ENCODE peak calls at places on chromosome 1, in seven cellular contexts. One of them, this sample, is unnamed.

GRCh38 chr1:39646232-39647081 is 7.0 kb upstream of the HEYL start:
- DNase-seq in left ventricle myocardium inferior: peak; percentile 94
- DNase-seq in SK-MEL-5: peak; percentile 43
- DNase-seq in choroid plexus epithelial cell: peak; percentile 81
- DNase-seq in NCI-H69: peak; percentile 22
- DNase-seq in GM12865: peak; percentile 24
- DNase-seq in stimulated activated CD4-positive, alpha-beta T cell treated with anti-CD3 and anti-CD28 coated beads, Interleukin-12 subunit alpha, Interleukin-12 subunit beta, amount 100 ng/mL, for 4 hours: no peak
- DNase-seq in this sample: no peak

GRCh38 chr1:9314101-9314500 is 21.4 kb downstream of the SPSB1 start:
- DNase-seq in left ventricle myocardium inferior: no peak
- DNase-seq in stimulated activated CD4-positive, alpha-beta T cell treated with anti-CD3 and anti-CD28 coated beads, Interleukin-12 subunit alpha, Interleukin-12 subunit beta, amount 100 ng/mL, for 4 hours: no peak
- DNase-seq in NCI-H69: no peak
- DNase-seq in choroid plexus epithelial cell: no peak
- DNase-seq in SK-MEL-5: no peak
- DNase-seq in GM12865: no peak
- DNase-seq in this sample: no peak

GRCh38 chr1:6245086-6245868 is 1.3 kb downstream of the HES3 start:
- DNase-seq in SK-MEL-5: peak; percentile 70
- DNase-seq in NCI-H69: peak; percentile 87
- DNase-seq in left ventricle myocardium inferior: peak; percentile 78
- DNase-seq in choroid plexus epithelial cell: peak; percentile 83
- DNase-seq in stimulated activated CD4-positive, alpha-beta T cell treated with anti-CD3 and anti-CD28 coated beads, Interleukin-12 subunit alpha, Interleukin-12 subunit beta, amount 100 ng/mL, for 4 hours: peak; percentile 82
- DNase-seq in GM12865: peak; percentile 87
- DNase-seq in this sample: peak; percentile 93

GRCh38 chr1:224643653-224644052 is 27.5 kb downstream of the CNIH3 start:
- DNase-seq in NCI-H69: no peak
- DNase-seq in choroid plexus epithelial cell: no peak
- DNase-seq in stimulated activated CD4-positive, alpha-beta T cell treated with anti-CD3 and anti-CD28 coated beads, Interleukin-12 subunit alpha, Interleukin-12 subunit beta, amount 100 ng/mL, for 4 hours: no peak
- DNase-seq in SK-MEL-5: no peak
- DNase-seq in GM12865: no peak
- DNase-seq in left ventricle myocardium inferior: no peak
- DNase-seq in this sample: no peak

GRCh38 chr1:225597926-225598575 is 54.9 kb downstream of the ENAH start:
- DNase-seq in stimulated activated CD4-positive, alpha-beta T cell treated with anti-CD3 and anti-CD28 coated beads, Interleukin-12 subunit alpha, Interleukin-12 subunit beta, amount 100 ng/mL, for 4 hours: no peak
- DNase-seq in NCI-H69: no peak
- DNase-seq in choroid plexus epithelial cell: peak; percentile 67
- DNase-seq in GM12865: no peak
- DNase-seq in left ventricle myocardium inferior: no peak
- DNase-seq in SK-MEL-5: no peak
- DNase-seq in this sample: no peak

GRCh38 chr1:226702957-226703831 is 35.9 kb downstream of the ITPKB start:
- DNase-seq in left ventricle myocardium inferior: peak; percentile 84
- DNase-seq in stimulated activated CD4-positive, alpha-beta T cell treated with anti-CD3 and anti-CD28 coated beads, Interleukin-12 subunit alpha, Interleukin-12 subunit beta, amount 100 ng/mL, for 4 hours: peak; percentile 81
- DNase-seq in choroid plexus epithelial cell: peak; percentile 82
- DNase-seq in NCI-H69: peak; percentile 93
- DNase-seq in SK-MEL-5: peak; percentile 51
- DNase-seq in GM12865: peak; percentile 84
- DNase-seq in this sample: peak; percentile 88

GRCh38 chr1:235919797-235920475 is 53.2 kb upstream of the LYST start:
- DNase-seq in NCI-H69: peak; percentile 99
- DNase-seq in left ventricle myocardium inferior: no peak
- DNase-seq in choroid plexus epithelial cell: peak; percentile 71
- DNase-seq in stimulated activated CD4-positive, alpha-beta T cell treated with anti-CD3 and anti-CD28 coated beads, Interleukin-12 subunit alpha, Interleukin-12 subunit beta, amount 100 ng/mL, for 4 hours: no peak
- DNase-seq in GM12865: no peak
- DNase-seq in SK-MEL-5: peak; percentile 38
- DNase-seq in this sample: no peak

GRCh38 chr1:150535511-150536281 is 13.5 kb upstream of the ADAMTSL4 start:
- DNase-seq in left ventricle myocardium inferior: no peak
- DNase-seq in choroid plexus epithelial cell: no peak
- DNase-seq in NCI-H69: no peak
- DNase-seq in GM12865: no peak
- DNase-seq in stimulated activated CD4-positive, alpha-beta T cell treated with anti-CD3 and anti-CD28 coated beads, Interleukin-12 subunit alpha, Interleukin-12 subunit beta, amount 100 ng/mL, for 4 hours: no peak
- DNase-seq in SK-MEL-5: no peak
- DNase-seq in this sample: no peak

GRCh38 chr1:155014709-155015508 is 12.3 kb downstream of the ZBTB7B start:
- DNase-seq in stimulated activated CD4-positive, alpha-beta T cell treated with anti-CD3 and anti-CD28 coated beads, Interleukin-12 subunit alpha, Interleukin-12 subunit beta, amount 100 ng/mL, for 4 hours: no peak
- DNase-seq in GM12865: no peak
- DNase-seq in SK-MEL-5: no peak
- DNase-seq in NCI-H69: no peak
- DNase-seq in left ventricle myocardium inferior: no peak
- DNase-seq in choroid plexus epithelial cell: no peak
- DNase-seq in this sample: no peak

GRCh38 chr1:183585038-183585437 is 5.2 kb downstream of the NCF2 start:
- DNase-seq in GM12865: peak; percentile 53
- DNase-seq in choroid plexus epithelial cell: no peak
- DNase-seq in stimulated activated CD4-positive, alpha-beta T cell treated with anti-CD3 and anti-CD28 coated beads, Interleukin-12 subunit alpha, Interleukin-12 subunit beta, amount 100 ng/mL, for 4 hours: no peak
- DNase-seq in left ventricle myocardium inferior: no peak
- DNase-seq in NCI-H69: no peak
- DNase-seq in SK-MEL-5: no peak
- DNase-seq in this sample: no peak

GRCh38 chr1:2976180-2976562 is 45.1 kb upstream of the ACTRT2 start:
- DNase-seq in stimulated activated CD4-positive, alpha-beta T cell treated with anti-CD3 and anti-CD28 coated beads, Interleukin-12 subunit alpha, Interleukin-12 subunit beta, amount 100 ng/mL, for 4 hours: no peak
- DNase-seq in SK-MEL-5: no peak
- DNase-seq in left ventricle myocardium inferior: no peak
- DNase-seq in choroid plexus epithelial cell: no peak
- DNase-seq in GM12865: no peak
- DNase-seq in NCI-H69: no peak
- DNase-seq in this sample: no peak

GRCh38 chr1:35111106-35111505 is 31.9 kb downstream of the ZMYM1 start:
- DNase-seq in NCI-H69: no peak
- DNase-seq in stimulated activated CD4-positive, alpha-beta T cell treated with anti-CD3 and anti-CD28 coated beads, Interleukin-12 subunit alpha, Interleukin-12 subunit beta, amount 100 ng/mL, for 4 hours: no peak
- DNase-seq in GM12865: no peak
- DNase-seq in choroid plexus epithelial cell: peak; percentile 85
- DNase-seq in left ventricle myocardium inferior: no peak
- DNase-seq in SK-MEL-5: no peak
- DNase-seq in this sample: no peak

GRCh38 chr1:78676347-78676982 is 26.8 kb downstream of the IFI44 start:
- DNase-seq in SK-MEL-5: peak; percentile 64
- DNase-seq in NCI-H69: peak; percentile 36
- DNase-seq in stimulated activated CD4-positive, alpha-beta T cell treated with anti-CD3 and anti-CD28 coated beads, Interleukin-12 subunit alpha, Interleukin-12 subunit beta, amount 100 ng/mL, for 4 hours: peak; percentile 37
- DNase-seq in left ventricle myocardium inferior: no peak
- DNase-seq in choroid plexus epithelial cell: peak; percentile 89
- DNase-seq in GM12865: peak; percentile 84
- DNase-seq in this sample: no peak

GRCh38 chr1:117403597-117403996 is 36.3 kb downstream of the MAN1A2 start:
- DNase-seq in left ventricle myocardium inferior: no peak
- DNase-seq in SK-MEL-5: no peak
- DNase-seq in NCI-H69: no peak
- DNase-seq in stimulated activated CD4-positive, alpha-beta T cell treated with anti-CD3 and anti-CD28 coated beads, Interleukin-12 subunit alpha, Interleukin-12 subunit beta, amount 100 ng/mL, for 4 hours: no peak
- DNase-seq in choroid plexus epithelial cell: no peak
- DNase-seq in GM12865: no peak
- DNase-seq in this sample: no peak

GRCh38 chr1:15757575-15758401 is 807 bp upstream of the FBLIM1 start:
- DNase-seq in stimulated activated CD4-positive, alpha-beta T cell treated with anti-CD3 and anti-CD28 coated beads, Interleukin-12 subunit alpha, Interleukin-12 subunit beta, amount 100 ng/mL, for 4 hours: no peak
- DNase-seq in left ventricle myocardium inferior: no peak
- DNase-seq in GM12865: no peak
- DNase-seq in NCI-H69: peak; percentile 26
- DNase-seq in choroid plexus epithelial cell: peak; percentile 20
- DNase-seq in SK-MEL-5: no peak
- DNase-seq in this sample: no peak

GRCh38 chr1:200409203-200409760 is 554 bp downstream of the ZNF281 start:
- DNase-seq in SK-MEL-5: no peak
- DNase-seq in left ventricle myocardium inferior: peak; percentile 30
- DNase-seq in stimulated activated CD4-positive, alpha-beta T cell treated with anti-CD3 and anti-CD28 coated beads, Interleukin-12 subunit alpha, Interleukin-12 subunit beta, amount 100 ng/mL, for 4 hours: peak; percentile 46
- DNase-seq in GM12865: peak; percentile 54
- DNase-seq in NCI-H69: peak; percentile 56
- DNase-seq in choroid plexus epithelial cell: peak; percentile 57
- DNase-seq in this sample: peak; percentile 28

GRCh38 chr1:53326598-53327182 is 1.2 kb downstream of the LRP8 start:
- DNase-seq in choroid plexus epithelial cell: no peak
- DNase-seq in NCI-H69: peak; percentile 84
- DNase-seq in GM12865: no peak
- DNase-seq in SK-MEL-5: peak; percentile 14
- DNase-seq in left ventricle myocardium inferior: no peak
- DNase-seq in stimulated activated CD4-positive, alpha-beta T cell treated with anti-CD3 and anti-CD28 coated beads, Interleukin-12 subunit alpha, Interleukin-12 subunit beta, amount 100 ng/mL, for 4 hours: no peak
- DNase-seq in this sample: peak; percentile 62

GRCh38 chr1:218878369-218878768 is 295.3 kb upstream of the LYPLAL1 start:
- DNase-seq in NCI-H69: peak; percentile 12
- DNase-seq in stimulated activated CD4-positive, alpha-beta T cell treated with anti-CD3 and anti-CD28 coated beads, Interleukin-12 subunit alpha, Interleukin-12 subunit beta, amount 100 ng/mL, for 4 hours: no peak
- DNase-seq in left ventricle myocardium inferior: no peak
- DNase-seq in GM12865: no peak
- DNase-seq in choroid plexus epithelial cell: peak; percentile 55
- DNase-seq in SK-MEL-5: no peak
- DNase-seq in this sample: no peak

GRCh38 chr1:44354268-44354839 is 703 bp downstream of the ERI3 start:
- DNase-seq in SK-MEL-5: no peak
- DNase-seq in left ventricle myocardium inferior: no peak
- DNase-seq in choroid plexus epithelial cell: peak; percentile 43
- DNase-seq in stimulated activated CD4-positive, alpha-beta T cell treated with anti-CD3 and anti-CD28 coated beads, Interleukin-12 subunit alpha, Interleukin-12 subunit beta, amount 100 ng/mL, for 4 hours: no peak
- DNase-seq in NCI-H69: no peak
- DNase-seq in GM12865: no peak
- DNase-seq in this sample: no peak

GRCh38 chr1:216626394-216627067 is 96.7 kb downstream of the ESRRG start:
- DNase-seq in NCI-H69: no peak
- DNase-seq in stimulated activated CD4-positive, alpha-beta T cell treated with anti-CD3 and anti-CD28 coated beads, Interleukin-12 subunit alpha, Interleukin-12 subunit beta, amount 100 ng/mL, for 4 hours: no peak
- DNase-seq in SK-MEL-5: no peak
- DNase-seq in left ventricle myocardium inferior: no peak
- DNase-seq in choroid plexus epithelial cell: no peak
- DNase-seq in GM12865: no peak
- DNase-seq in this sample: no peak

GRCh38 chr1:15753776-15754175 is 4.8 kb upstream of the FBLIM1 start:
- DNase-seq in NCI-H69: no peak
- DNase-seq in SK-MEL-5: no peak
- DNase-seq in GM12865: no peak
- DNase-seq in left ventricle myocardium inferior: no peak
- DNase-seq in choroid plexus epithelial cell: no peak
- DNase-seq in stimulated activated CD4-positive, alpha-beta T cell treated with anti-CD3 and anti-CD28 coated beads, Interleukin-12 subunit alpha, Interleukin-12 subunit beta, amount 100 ng/mL, for 4 hours: no peak
- DNase-seq in this sample: no peak